ENCODE peak calls at places on chromosomes 3 and 15, in eight cellular contexts. H is keratinocyte, D is psoas muscle, W is SJSA1, G is lung, Y is heart right ventricle, T is heart left ventricle, J is tibial artery. V is an unnamed sample.

GRCh38 chr3:188476930-188477329 is 323.0 kb downstream of the LPP start:
- DNase-seq in H (no peak), D (no peak), W (no peak), G (no peak), Y (no peak), T (no peak), J (no peak), V (no peak)

GRCh38 chr3:85576091-85576690 is 617.4 kb downstream of the CADM2 start:
- DNase-seq in H (peak; percentile 15), D (peak; percentile 54), W (peak; percentile 11), G (peak; percentile 40), Y (peak; percentile 17), T (no peak), J (peak; percentile 36), V (peak; percentile 66)

GRCh38 chr15:33211409-33211808 is 16.9 kb upstream of the FMN1 start:
- DNase-seq in H (no peak), D (no peak), W (no peak), G (no peak), Y (no peak), T (no peak), J (peak; percentile 78), V (no peak)

GRCh38 chr3:119794401-119794800 is 12.5 kb downstream of the NR1I2 start:
- DNase-seq in H (no peak), D (no peak), W (no peak), G (no peak), Y (no peak), T (no peak), J (no peak), V (peak; percentile 21)

GRCh38 chr3:114451561-114452018 is 157.8 kb downstream of the TIGIT start:
- DNase-seq in H (no peak), D (no peak), W (peak; percentile 15), G (no peak), Y (no peak), T (no peak), J (peak; percentile 38), V (no peak)

GRCh38 chr15:39684215-39684614 is 98.4 kb downstream of the FSIP1 start:
- DNase-seq in H (no peak), D (no peak), W (no peak), G (no peak), Y (no peak), T (no peak), J (no peak), V (no peak)

GRCh38 chr3:143163562-143163961 is 44.0 kb downstream of the CHST2 start:
- DNase-seq in H (no peak), D (no peak), W (no peak), G (no peak), Y (no peak), T (no peak), J (no peak), V (no peak)

GRCh38 chr15:80887148-80887547 is 102.5 kb downstream of the MESD start:
- DNase-seq in H (no peak), D (no peak), W (no peak), G (no peak), Y (no peak), T (no peak), J (no peak), V (no peak)

GRCh38 chr15:48059786-48060185 is 61.0 kb upstream of the SLC24A5 start:
- DNase-seq in H (no peak), D (peak; percentile 58), W (no peak), G (peak; percentile 60), Y (peak; percentile 41), T (no peak), J (peak; percentile 50), V (no peak)

GRCh38 chr3:188486126-188486525 is 332.2 kb downstream of the LPP start:
- DNase-seq in H (no peak), D (no peak), W (peak; percentile 68), G (no peak), Y (no peak), T (no peak), J (no peak), V (no peak)

GRCh38 chr3:114035146-114035545 is 21.2 kb downstream of the CCDC191 start:
- DNase-seq in H (no peak), D (no peak), W (no peak), G (no peak), Y (no peak), T (no peak), J (no peak), V (no peak)

GRCh38 chr3:81909756-81910155 is 148.3 kb upstream of the GBE1 start:
- DNase-seq in H (no peak), D (no peak), W (no peak), G (no peak), Y (no peak), T (no peak), J (no peak), V (no peak)

GRCh38 chr3:2354702-2355101 is 256.0 kb downstream of the CNTN4 start:
- DNase-seq in H (no peak), D (no peak), W (no peak), G (no peak), Y (no peak), T (no peak), J (peak; percentile 22), V (no peak)

GRCh38 chr3:53379898-53380297 is 32.6 kb upstream of the DCP1A start:
- DNase-seq in H (no peak), D (no peak), W (no peak), G (no peak), Y (no peak), T (no peak), J (no peak), V (no peak)
- H3K4me1 ChIP-seq in H (no peaks in the 10 kb centered on the region), D (no peaks in the 10 kb centered on the region), W (no peaks in the 10 kb centered on the region), G (no peaks in the 10 kb centered on the region), Y (no peaks in the 10 kb centered on the region), T (no peaks in the 10 kb centered on the region), J (no peaks in the 10 kb centered on the region), V (no peaks in the 10 kb centered on the region)

GRCh38 chr3:12294885-12295580 is 6.2 kb downstream of the PPARG start:
- DNase-seq in H (no peak), D (no peak), W (no peak), G (no peak), Y (no peak), T (no peak), J (no peak), V (no peak)
- H3K4me3 ChIP-seq in H (no peak overlapping the region), D (no peak overlapping the region), W (no peak overlapping the region), G (no peak overlapping the region), Y (no peak overlapping the region), T (no peak overlapping the region), J (no peak overlapping the region), V (no peak overlapping the region)

DNA sequence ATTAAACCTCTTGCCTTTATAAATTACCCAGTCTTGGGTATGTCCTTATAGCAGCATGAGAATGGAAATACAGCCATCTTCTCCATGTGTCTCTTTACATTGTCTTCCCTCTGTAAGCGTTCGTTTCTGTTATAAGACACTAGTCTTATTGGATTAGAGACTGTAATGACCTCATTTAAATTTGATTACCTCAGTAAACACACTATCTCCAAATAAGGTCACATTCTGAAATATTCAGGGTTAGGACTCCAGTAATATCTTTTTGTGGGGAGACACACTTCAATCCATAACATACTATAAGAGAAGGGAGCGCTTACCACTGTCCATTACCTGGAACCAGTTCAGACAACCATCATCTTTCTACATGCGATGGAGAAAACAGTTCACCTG is 34.3 kb upstream of the CD47 start:
- DNase-seq in H (no peak), D (no peak), W (no peak), G (no peak), Y (no peak), T (no peak), J (no peak), V (no peak)
- H3K27ac ChIP-seq in H (no peak overlapping the region), D (no peak overlapping the region), W (no peak overlapping the region), G (no peak overlapping the region), Y (no peak overlapping the region), T (no peak overlapping the region), J (no peak overlapping the region), V (no peak overlapping the region)

DNA sequence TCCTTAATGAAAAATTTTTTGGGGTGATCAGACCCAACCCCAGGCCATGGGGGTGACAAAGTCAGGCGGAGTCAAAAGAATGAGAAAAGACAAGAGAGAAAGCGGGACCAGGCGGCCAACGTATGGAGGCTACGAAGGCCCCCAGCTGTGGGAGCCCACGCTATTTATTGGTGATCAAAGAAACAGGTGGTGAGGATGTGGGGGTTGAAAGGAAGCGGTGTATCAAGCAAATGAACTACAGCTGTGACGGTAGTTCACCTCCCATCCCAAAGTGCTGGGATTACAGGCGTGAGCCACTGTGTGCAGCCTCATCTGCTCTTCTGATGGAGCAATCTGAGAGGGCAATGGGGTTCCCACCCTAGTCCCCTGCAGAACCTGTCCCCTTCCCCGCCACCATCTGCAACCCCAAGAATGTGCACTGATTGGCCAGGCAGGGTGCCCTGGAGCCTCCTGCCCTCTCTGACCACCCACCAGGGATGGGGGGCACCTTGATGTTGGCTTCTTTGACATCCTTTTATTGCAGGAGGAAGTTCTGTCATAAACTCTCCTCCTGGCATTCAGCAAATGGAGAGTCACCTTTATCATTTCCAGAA is 1.1 kb upstream of the CHRNA3 start:
- DNase-seq in H (no peak), D (no peak), W (no peak), G (no peak), Y (no peak), T (no peak), J (no peak), V (no peak)
- H3K4me1 ChIP-seq in H (peaks cover 5% of the 10 kb centered on the region), D (peaks cover 7% of the 10 kb centered on the region), W (peaks cover 8% of the 10 kb centered on the region), G (no peaks in the 10 kb centered on the region), Y (peaks cover 14% of the 10 kb centered on the region), T (no peaks in the 10 kb centered on the region), J (peaks cover 24% of the 10 kb centered on the region), V (no peaks in the 10 kb centered on the region)

DNA sequence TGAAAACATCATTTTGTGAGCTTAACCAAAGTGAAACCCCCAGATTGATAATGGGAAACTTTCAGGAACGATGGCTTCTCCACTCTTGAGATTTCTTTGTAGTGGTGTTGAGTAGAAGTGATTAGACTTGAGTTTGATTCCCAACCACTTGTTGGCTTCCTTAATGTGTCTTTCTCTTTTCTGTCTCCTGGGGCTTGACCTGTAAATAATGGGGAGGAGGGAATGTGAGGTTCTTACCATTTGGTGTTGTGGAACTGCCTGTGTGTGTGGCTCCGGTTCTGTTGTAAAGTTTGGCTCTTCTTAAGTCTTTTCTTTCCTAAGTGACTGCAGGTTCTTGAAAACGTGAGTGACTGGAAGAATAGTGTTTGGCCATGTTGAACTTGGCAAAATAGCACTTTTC is 2.7 kb downstream of the CDV3 start:
- DNase-seq in H (no peak), D (no peak), W (no peak), G (no peak), Y (no peak), T (no peak), J (no peak), V (peak; percentile 32)
- H3K4me3 ChIP-seq in H (peak overlapping the region; percentile 80), D (peak overlapping the region; percentile 93), W (peak overlapping the region; percentile 8), G (peak overlapping the region; percentile 3), Y (no peak overlapping the region), T (peak overlapping the region; percentile 95), J (peak overlapping the region; percentile 87), V (peak overlapping the region; percentile 12)

GRCh38 chr15:57538822-57539221 is 52.9 kb upstream of the MYZAP start:
- DNase-seq in H (no peak), D (no peak), W (no peak), G (no peak), Y (no peak), T (no peak), J (no peak), V (no peak)
- H3K27ac ChIP-seq in H (no peak overlapping the region), D (no peak overlapping the region), W (no peak overlapping the region), G (no peak overlapping the region), Y (no peak overlapping the region), T (no peak overlapping the region), J (no peak overlapping the region), V (no peak overlapping the region)